ENCODE peak calls at places on chromosome 18, in ten cellular contexts. D, C, R, N, W, L, Q, P, I and Z are unnamed samples. For H3K4me1, the result is how much of the 10 kb centered on the place peaks cover.

GRCh38 chr18:34976899-34977786 is 64.1 kb upstream of the MAPRE2 start:
- DNase-seq in D (peak), C (peak), R (peak), N (peak), W (peak), L (peak), Q (peak), P (peak), I (peak), Z (peak)

GRCh38 chr18:55403555-55403954 is 184.4 kb downstream of the TCF4 start:
- DNase-seq in D (no peak), C (no peak), R (no peak), N (no peak), W (no peak), L (no peak), Q (no peak), P (no peak), I (no peak), Z (no peak)

GRCh38 chr18:50398947-50399346 is 24.1 kb downstream of the SKA1 start:
- DNase-seq in D (peak), C (no peak), R (no peak), N (no peak), W (no peak), L (no peak), Q (no peak), P (no peak), I (no peak), Z (no peak)

GRCh38 chr18:34342960-34343359 is 118.2 kb upstream of the NOL4 start:
- DNase-seq in D (no peak), C (no peak), R (no peak), N (no peak), W (no peak), L (no peak), Q (no peak), P (no peak), I (no peak), Z (no peak)

GRCh38 chr18:78145096-78145495 is 834.5 kb upstream of the SALL3 start:
- DNase-seq in D (no peak), C (no peak), R (no peak), N (no peak), W (no peak), L (no peak), Q (no peak), P (no peak), I (no peak), Z (no peak)

GRCh38 chr18:56314396-56314795 is 324.0 kb downstream of the TXNL1 start:
- DNase-seq in D (no peak), C (no peak), R (no peak), N (no peak), W (no peak), L (no peak), Q (no peak), P (no peak), I (no peak), Z (no peak)

GRCh38 chr18:79121746-79122474 is 52.7 kb downstream of the ATP9B start:
- DNase-seq in D (no peak), C (no peak), R (no peak), N (no peak), W (no peak), L (no peak), Q (no peak), P (no peak), I (no peak), Z (no peak)

GRCh38 chr18:48844271-48844670 is 106.5 kb downstream of the SMAD7 start:
- DNase-seq in D (no peak), C (no peak), R (no peak), N (no peak), W (no peak), L (no peak), Q (peak), P (no peak), I (peak), Z (no peak)

GRCh38 chr18:24459772-24460171 is 665 bp upstream of the HRH4 start:
- DNase-seq in D (no peak), C (no peak), R (no peak), N (no peak), W (no peak), L (no peak), Q (no peak), P (no peak), I (no peak), Z (no peak)

GRCh38 chr18:50819027-50819726 is 639 bp downstream of the MRO start:
- DNase-seq in D (peak), C (peak), R (peak), N (no peak), W (no peak), L (no peak), Q (peak), P (peak), I (peak), Z (peak)

GRCh38 chr18:22223263-22223960 is 54.0 kb downstream of the GATA6 start:
- DNase-seq in D (peak), C (peak), R (peak), N (no peak), W (no peak), L (no peak), Q (no peak), P (peak), I (peak), Z (peak)

GRCh38 chr18:70758780-70759179 is 469.9 kb downstream of the SOCS6 start:
- DNase-seq in D (no peak), C (no peak), R (no peak), N (no peak), W (no peak), L (no peak), Q (no peak), P (no peak), I (no peak), Z (no peak)

GRCh38 chr18:55385770-55386169 is 202.2 kb downstream of the TCF4 start:
- DNase-seq in D (no peak), C (no peak), R (no peak), N (no peak), W (no peak), L (no peak), Q (no peak), P (no peak), I (no peak), Z (no peak)

GRCh38 chr18:1017679-1018078 is 113.0 kb downstream of the ADCYAP1 start:
- DNase-seq in D (no peak), C (no peak), R (no peak), N (no peak), W (no peak), L (no peak), Q (no peak), P (no peak), I (no peak), Z (no peak)

GRCh38 chr18:47561316-47561715 is 309.9 kb upstream of the SKOR2 start:
- DNase-seq in D (peak), C (no peak), R (no peak), N (no peak), W (no peak), L (no peak), Q (no peak), P (no peak), I (no peak), Z (no peak)

GRCh38 chr18:49591775-49592174 is 29.9 kb downstream of the LIPG start:
- DNase-seq in D (no peak), C (peak), R (no peak), N (no peak), W (no peak), L (no peak), Q (no peak), P (peak), I (no peak), Z (no peak)

GRCh38 chr18:30142248-30142647 is 900.3 kb downstream of the DSC3 start:
- DNase-seq in D (no peak), C (no peak), R (no peak), N (no peak), W (no peak), L (no peak), Q (no peak), P (no peak), I (no peak), Z (no peak)

GRCh38 chr18:7723558-7723957 is 156.4 kb downstream of the PTPRM start:
- DNase-seq in D (no peak), C (no peak), R (no peak), N (no peak), W (no peak), L (no peak), Q (no peak), P (no peak), I (no peak), Z (no peak)

GRCh38 chr18:25345432-25345831 is 6.5 kb downstream of the ZNF521 start:
- DNase-seq in D (no peak), C (no peak), R (no peak), N (no peak), W (no peak), L (no peak), Q (no peak), P (no peak), I (no peak), Z (no peak)

GRCh38 chr18:48455555-48456478 is 46.6 kb upstream of the ZBTB7C start:
- DNase-seq in D (no peak), C (peak), R (no peak), N (no peak), W (peak), L (no peak), Q (no peak), P (peak), I (no peak), Z (no peak)

GRCh38 chr18:36392163-36392887 is 94.8 kb downstream of the FHOD3 start:
- DNase-seq in D (no peak), C (no peak), R (no peak), N (no peak), W (no peak), L (no peak), Q (no peak), P (no peak), I (no peak), Z (no peak)

GRCh38 chr18:31225668-31226067 is 63.0 kb upstream of the DSC1 start:
- DNase-seq in D (peak), C (no peak), R (peak), N (no peak), W (no peak), L (no peak), Q (no peak), P (no peak), I (no peak), Z (no peak)

GRCh38 chr18:292271-292670 is 24.4 kb upstream of the THOC1 start:
- DNase-seq in D (no peak), C (no peak), R (no peak), N (no peak), W (no peak), L (no peak), Q (no peak), P (no peak), I (no peak), Z (no peak)

GRCh38 chr18:50623694-50624352 is 63.9 kb downstream of the MAPK4 start:
- DNase-seq in D (no peak), C (no peak), R (no peak), N (no peak), W (no peak), L (no peak), Q (no peak), P (no peak), I (no peak), Z (no peak)

GRCh38 chr18:48781041-48781989 is 169.4 kb downstream of the SMAD7 start:
- DNase-seq in D (no peak), C (peak), R (peak), N (no peak), W (no peak), L (no peak), Q (peak), P (peak), I (peak), Z (peak)

GRCh38 chr18:52313213-52313612 is 26.8 kb upstream of the DCC start:
- DNase-seq in D (no peak), C (peak), R (no peak), N (no peak), W (no peak), L (no peak), Q (no peak), P (no peak), I (no peak), Z (no peak)

GRCh38 chr18:32469190-32469611 is 1.5 kb downstream of the GAREM1 start:
- DNase-seq in D (peak), C (peak), R (peak), N (peak), W (no peak), L (no peak), Q (no peak), P (peak), I (peak), Z (peak)

GRCh38 chr18:70047931-70048603 is 100.4 kb upstream of the CD226 start:
- DNase-seq in D (no peak), C (no peak), R (no peak), N (no peak), W (no peak), L (no peak), Q (no peak), P (no peak), I (no peak), Z (no peak)

GRCh38 chr18:41134426-41134825 is 820.6 kb upstream of the PIK3C3 start:
- DNase-seq in D (no peak), C (no peak), R (no peak), N (no peak), W (no peak), L (no peak), Q (no peak), P (no peak), I (no peak), Z (no peak)

GRCh38 chr18:518081-518480 is 17.6 kb upstream of the COLEC12 start:
- DNase-seq in D (peak), C (no peak), R (no peak), N (no peak), W (no peak), L (no peak), Q (no peak), P (no peak), I (no peak), Z (no peak)

GRCh38 chr18:72692595-72692994 is 148.5 kb upstream of the CBLN2 start:
- DNase-seq in D (no peak), C (no peak), R (no peak), N (no peak), W (no peak), L (no peak), Q (no peak), P (no peak), I (no peak), Z (no peak)

GRCh38 chr18:14971461-14972185 is 223.7 kb downstream of the ANKRD30B start:
- DNase-seq in D (no peak), C (no peak), R (no peak), N (no peak), W (no peak), L (no peak), Q (no peak), P (no peak), I (no peak), Z (no peak)

GRCh38 chr18:78130232-78131195 is 849.1 kb upstream of the SALL3 start:
- DNase-seq in D (no peak), C (no peak), R (no peak), N (no peak), W (peak), L (no peak), Q (no peak), P (peak), I (no peak), Z (no peak)

GRCh38 chr18:69491576-69491975 is 90.9 kb downstream of the DOK6 start:
- DNase-seq in D (no peak), C (no peak), R (no peak), N (no peak), W (no peak), L (no peak), Q (no peak), P (no peak), I (no peak), Z (no peak)

GRCh38 chr18:49189772-49190171 is 239.0 kb upstream of the SMAD7 start:
- DNase-seq in D (no peak), C (no peak), R (no peak), N (no peak), W (no peak), L (no peak), Q (no peak), P (no peak), I (no peak), Z (no peak)

GRCh38 chr18:80231616-80232015 is 15.7 kb downstream of the PARD6G start:
- DNase-seq in D (no peak), C (no peak), R (no peak), N (no peak), W (no peak), L (no peak), Q (no peak), P (no peak), I (no peak), Z (no peak)
- TF ChIP-seq CTCF in D (no peak), C (no peak), R (no peak), N (no peak), W (no peak), L (no peak), Q (no peak), P (no peak), I (no peak), Z (no peak)

DNA sequence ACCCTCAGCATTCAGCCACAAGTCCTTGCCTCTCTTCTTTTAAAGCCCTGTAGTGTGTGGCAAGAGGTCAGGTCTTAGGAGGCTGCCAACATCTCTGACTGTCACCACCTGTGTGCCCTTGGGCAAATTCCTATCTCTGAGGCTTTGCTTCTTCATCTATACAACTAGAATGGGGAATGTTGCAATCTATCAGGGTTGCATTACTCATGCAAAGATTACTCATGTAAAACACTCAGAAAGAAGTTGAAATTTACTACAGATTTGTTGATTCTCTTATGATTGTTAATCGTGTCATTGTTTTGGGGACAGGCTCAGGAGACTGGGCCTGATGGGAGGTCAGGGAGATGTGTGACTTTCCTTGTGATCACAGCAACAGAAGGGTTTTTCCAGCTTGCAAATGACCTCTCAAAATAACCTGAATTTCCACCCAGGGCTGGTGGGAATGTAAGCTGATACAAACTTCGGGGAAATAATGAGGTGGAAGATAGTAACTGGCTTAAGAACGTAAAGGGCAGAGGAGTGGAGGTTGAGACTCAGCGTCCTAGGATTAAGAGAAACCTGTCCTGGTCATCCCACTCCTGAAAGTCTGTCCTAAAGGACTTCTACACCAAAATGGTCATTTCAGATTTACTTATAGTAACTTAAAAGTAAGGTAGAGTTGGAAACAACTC is 32.0 kb upstream of the SIGLEC15 start:
- DNase-seq in D (no peak), C (no peak), R (no peak), N (no peak), W (no peak), L (no peak), Q (no peak), P (no peak), I (no peak), Z (no peak)
- H3K4me1 ChIP-seq in D (under half), C (under half), R (under half), N (under half), W (under half), L (under half), Q (under half), P (under half), I (under half), Z (under half)

GRCh38 chr18:6215888-6216287 is 198.8 kb downstream of the L3MBTL4 start:
- DNase-seq in D (no peak), C (no peak), R (no peak), N (no peak), W (no peak), L (no peak), Q (no peak), P (no peak), I (no peak), Z (no peak)
- TF ChIP-seq CTCF in D (no peak), C (no peak), R (no peak), N (no peak), W (no peak), L (no peak), Q (no peak), P (no peak), I (no peak), Z (no peak)

GRCh38 chr18:45958027-45958426 is 9.1 kb downstream of the EPG5 start:
- DNase-seq in D (no peak), C (no peak), R (no peak), N (no peak), W (no peak), L (no peak), Q (no peak), P (no peak), I (no peak), Z (no peak)
- H3K4me1 ChIP-seq in D (under half), C (under half), R (under half), N (under half), W (under half), L (under half), Q (under half), P (under half), I (under half), Z (under half)

GRCh38 chr18:74899554-74899953 is 301.9 kb downstream of the ZNF407 start:
- DNase-seq in D (no peak), C (peak), R (no peak), N (no peak), W (no peak), L (no peak), Q (no peak), P (no peak), I (no peak), Z (no peak)

GRCh38 chr18:74895686-74896085 is 298.0 kb downstream of the ZNF407 start:
- DNase-seq in D (no peak), C (no peak), R (no peak), N (no peak), W (no peak), L (no peak), Q (no peak), P (no peak), I (no peak), Z (no peak)

GRCh38 chr18:74897971-74898657 is 300.4 kb downstream of the ZNF407 start:
- DNase-seq in D (no peak), C (no peak), R (no peak), N (no peak), W (no peak), L (no peak), Q (no peak), P (no peak), I (no peak), Z (no peak)

GRCh38 chr18:74898965-74899364 is 301.3 kb downstream of the ZNF407 start:
- DNase-seq in D (no peak), C (no peak), R (no peak), N (no peak), W (no peak), L (no peak), Q (no peak), P (no peak), I (no peak), Z (no peak)

DNA sequence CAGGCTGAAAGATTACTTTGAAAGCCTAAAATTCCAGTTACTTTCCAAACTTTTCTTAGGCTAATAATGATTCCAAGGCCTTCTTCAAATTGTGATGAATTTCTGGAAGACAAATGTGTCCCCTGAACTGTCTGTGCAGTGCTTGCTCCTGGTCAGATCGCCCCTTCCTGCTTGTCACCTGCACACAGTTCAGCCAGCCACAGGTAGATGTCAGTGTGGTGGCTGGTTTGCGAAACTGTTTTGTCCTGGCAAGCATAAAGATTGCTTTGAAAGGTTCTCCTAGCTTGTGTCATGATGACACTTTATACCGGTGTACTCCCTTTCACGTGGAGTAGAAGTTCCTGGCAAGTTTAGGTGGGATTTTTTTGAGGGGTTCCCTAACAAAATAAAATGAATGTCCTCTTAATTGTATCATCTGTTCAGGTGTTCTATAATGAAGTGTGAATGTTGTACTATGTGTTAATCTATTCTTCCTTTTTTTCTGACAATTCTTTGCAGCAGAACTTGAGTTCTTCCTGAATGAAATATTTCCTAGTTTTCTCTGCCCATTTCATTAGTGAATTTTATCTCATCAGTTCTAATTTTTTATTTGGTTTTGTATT is 298.8 kb downstream of the ZNF407 start:
- DNase-seq in D (peak), C (peak), R (peak), N (peak), W (peak), L (no peak), Q (no peak), P (peak), I (no peak), Z (peak)
- TF ChIP-seq CTCF in D (peak), C (peak), R (peak), N (peak), W (peak), L (peak), Q (peak), P (peak), I (peak), Z (no peak)

GRCh38 chr18:77098554-77099174 is 33.9 kb downstream of the MBP start:
- DNase-seq in D (peak), C (no peak), R (peak), N (peak), W (peak), L (no peak), Q (no peak), P (no peak), I (no peak), Z (no peak)

GRCh38 chr18:77095356-77096030 is 37.1 kb downstream of the MBP start:
- DNase-seq in D (no peak), C (no peak), R (no peak), N (no peak), W (no peak), L (no peak), Q (peak), P (no peak), I (no peak), Z (no peak)

GRCh38 chr18:77098033-77098432 is 34.5 kb downstream of the MBP start:
- DNase-seq in D (no peak), C (no peak), R (no peak), N (no peak), W (no peak), L (no peak), Q (no peak), P (no peak), I (no peak), Z (no peak)

GRCh38 chr18:77096031-77096371 is 36.6 kb downstream of the MBP start:
- DNase-seq in D (no peak), C (no peak), R (no peak), N (no peak), W (no peak), L (no peak), Q (no peak), P (no peak), I (no peak), Z (no peak)

GRCh38 chr18:77096936-77097886 is 35.4 kb downstream of the MBP start:
- DNase-seq in D (peak), C (no peak), R (no peak), N (no peak), W (no peak), L (no peak), Q (no peak), P (no peak), I (no peak), Z (no peak)
- H3K4me1 ChIP-seq in D (under half), C (under half), R (under half), N (half or more), W (half or more), L (under half), Q (half or more), P (under half), I (under half), Z (under half)